ENCODE peak calls at places on chromosomes 16 and 17, in nine cellular contexts. Q is sigmoid colon; I is bronchial epithelial cell; Z is cardiac fibroblast; V is CD8-positive, alpha-beta T cell; U is ascending aorta; Y is left lung; H is foreskin fibroblast; S is neural progenitor cell. A is an unnamed sample.
A peak's percentile ranks its signal among the peaks of the same experiment; 100 is the strongest.

GRCh38 chr16:6031567-6031966 is 934.0 kb upstream of the EEF2KMT start:
- DNase-seq in Z (no peak), I (no peak), U (no peak), V (no peak), Q (no peak), H (no peak), S (no peak), Y (no peak), A (no peak)

GRCh38 chr17:35155246-35155645 is 7.6 kb downstream of the UNC45B start:
- DNase-seq in S (no peak), Q (peak; percentile 22), I (no peak), V (no peak), Y (no peak), Z (no peak), U (no peak), H (no peak), A (no peak)

GRCh38 chr16:24999856-25000447 is 15.2 kb downstream of the ARHGAP17 start:
- DNase-seq in V (no peak), I (no peak), H (no peak), Q (no peak), U (no peak), Z (no peak), Y (no peak), S (no peak), A (no peak)

GRCh38 chr16:87056083-87056482 is 261.1 kb downstream of the C16orf95 start:
- DNase-seq in Y (no peak), U (no peak), S (no peak), H (peak; percentile 32), Z (peak; percentile 47), I (no peak), V (no peak), Q (peak; percentile 41), A (peak; percentile 55)

GRCh38 chr17:8726951-8727555 is 17.6 kb downstream of the CCDC42 start:
- DNase-seq in S (no peak), H (no peak), U (no peak), Z (peak; percentile 88), Y (no peak), V (no peak), Q (no peak), I (peak; percentile 50), A (peak; percentile 40)

GRCh38 chr16:56534847-56535383 is 15.1 kb upstream of the BBS2 start:
- DNase-seq in Z (no peak), Q (no peak), S (no peak), Y (no peak), I (no peak), U (no peak), H (no peak), V (no peak), A (no peak)

GRCh38 chr17:21676281-21677111 is 15.8 kb upstream of the KCNJ18 start:
- DNase-seq in Y (no peak), U (no peak), V (no peak), H (no peak), Z (no peak), S (no peak), I (no peak), Q (peak; percentile 65), A (no peak)

GRCh38 chr16:68636064-68636551 is 9.0 kb upstream of the CDH3 start:
- DNase-seq in I (peak; percentile 99), Q (no peak), Y (no peak), H (no peak), U (no peak), V (no peak), Z (no peak), S (no peak), A (peak; percentile 31)

GRCh38 chr17:1493291-1493980 is 950 bp upstream of the MYO1C start:
- DNase-seq in H (no peak), Y (no peak), Q (peak; percentile 78), S (no peak), V (no peak), I (no peak), U (no peak), Z (peak; percentile 22), A (no peak)

GRCh38 chr17:67647482-67647881 is 70.3 kb upstream of the NOL11 start:
- DNase-seq in Z (no peak), H (no peak), S (no peak), Q (no peak), V (no peak), Y (no peak), U (no peak), I (no peak), A (no peak)

GRCh38 chr17:58200024-58200633 is 7.6 kb downstream of the EPX start:
- DNase-seq in H (no peak), I (peak; percentile 38), Z (peak; percentile 35), S (peak; percentile 74), U (no peak), Y (peak; percentile 51), V (peak; percentile 32), Q (peak; percentile 66), A (peak; percentile 53)

GRCh38 chr17:27319536-27320221 is 25.8 kb downstream of the WSB1 start:
- DNase-seq in Z (peak; percentile 95), V (no peak), U (peak; percentile 54), S (no peak), H (peak; percentile 67), I (no peak), Q (peak; percentile 94), Y (peak; percentile 78), A (peak; percentile 80)

GRCh38 chr16:11316331-11317015 is 28.8 kb upstream of the RMI2 start:
- DNase-seq in S (peak; percentile 71), I (no peak), Z (no peak), U (no peak), H (no peak), Y (no peak), V (no peak), Q (no peak), A (no peak)

DNA sequence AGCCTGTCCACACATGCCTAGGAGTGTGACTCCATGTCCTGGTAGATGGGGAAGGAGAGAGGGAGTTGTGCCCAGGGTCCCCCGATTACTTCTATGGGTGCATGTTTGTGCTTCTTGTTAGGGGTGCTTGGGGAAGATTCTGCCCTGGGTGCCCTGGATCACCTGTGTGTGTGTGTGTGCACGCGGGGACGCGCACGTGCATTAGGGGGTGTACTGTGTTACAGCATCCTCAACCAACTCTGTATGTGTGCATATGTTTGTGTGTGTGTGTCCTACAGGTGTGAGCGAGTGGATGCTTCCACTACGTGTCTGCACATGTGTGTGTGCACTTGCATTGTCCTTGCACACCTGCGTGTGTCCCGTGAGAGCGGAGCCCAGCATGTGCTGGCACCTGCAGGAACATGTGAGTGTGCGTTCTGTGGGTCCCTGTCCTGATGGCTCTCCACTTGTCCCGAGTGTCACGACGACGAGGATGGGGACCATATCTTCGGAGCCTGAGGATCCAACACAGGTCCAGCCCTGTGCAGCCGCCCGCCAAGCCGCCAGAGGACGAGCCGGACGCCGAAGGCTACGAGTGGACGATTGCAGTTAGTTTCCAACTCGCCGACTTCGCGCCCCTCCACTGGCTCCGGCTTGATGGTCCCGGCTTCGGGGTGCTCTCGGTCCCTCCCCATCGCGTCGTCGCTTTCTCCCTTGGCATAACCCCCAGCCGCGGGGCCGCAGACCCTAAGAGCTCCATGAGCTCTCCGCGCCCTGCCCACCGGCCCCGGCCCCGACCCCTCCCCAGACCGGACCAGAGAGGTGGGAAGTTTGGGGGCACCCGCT is 6.0 kb upstream of the TBC1D3B start:
- DNase-seq in V (no peak), H (no peak), I (no peak), U (no peak), Q (no peak), Y (no peak), Z (peak; percentile 45), S (peak; percentile 72), A (peak; percentile 9)
- H3K4me3 ChIP-seq in V (no peak overlapping the region), H (peak overlapping the region; percentile 75), I (peak overlapping the region; percentile 37), U (peak overlapping the region; percentile 46), Q (peak overlapping the region; percentile 46), Y (peak overlapping the region; percentile 59), Z (peak overlapping the region; percentile 76), S (peak overlapping the region; percentile 58), A (peak overlapping the region; percentile 54)

DNA sequence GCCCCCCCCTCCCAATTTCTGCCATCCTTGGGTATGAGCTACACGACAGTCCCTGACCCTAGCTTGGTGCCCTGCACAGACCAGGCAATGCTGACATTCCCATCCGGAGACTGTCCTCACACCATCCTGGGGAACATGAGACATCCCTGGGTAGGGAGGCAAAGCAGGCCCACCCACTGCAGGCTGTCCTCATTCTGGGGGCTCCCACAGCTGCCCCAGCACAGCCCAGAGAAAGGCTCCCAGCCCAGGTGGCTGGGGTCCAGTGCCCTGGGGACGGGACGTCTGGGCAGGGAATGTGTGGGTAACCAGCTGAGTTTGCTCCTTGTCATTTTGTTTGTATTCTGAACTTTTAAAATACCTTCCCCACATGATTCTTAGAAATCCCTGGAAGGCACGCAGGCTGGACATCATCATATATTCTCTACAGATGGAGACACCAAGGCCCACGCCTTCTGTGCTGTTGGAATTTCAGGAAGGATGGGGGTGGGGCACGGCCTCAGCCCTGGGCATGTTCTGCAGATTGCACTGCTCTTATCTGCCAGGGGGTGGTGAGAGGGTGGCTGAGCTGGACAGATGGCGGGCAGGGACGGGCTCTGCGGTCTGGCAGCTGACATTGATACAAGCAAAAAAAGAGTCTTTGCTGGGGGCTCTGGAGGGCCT is 28.5 kb downstream of the LRRC75A start:
- DNase-seq in I (peak; percentile 46), S (no peak), Y (no peak), Z (peak; percentile 74), H (peak; percentile 82), U (no peak), Q (no peak), V (no peak), A (peak; percentile 45)
- TF ChIP-seq CTCF in I (peak; percentile 46), S (no peak), Y (peak; percentile 13), Z (no peak), H (peak; percentile 31), U (peak; percentile 28), Q (no peak), V (no peak), A (peak; percentile 17)

DNA sequence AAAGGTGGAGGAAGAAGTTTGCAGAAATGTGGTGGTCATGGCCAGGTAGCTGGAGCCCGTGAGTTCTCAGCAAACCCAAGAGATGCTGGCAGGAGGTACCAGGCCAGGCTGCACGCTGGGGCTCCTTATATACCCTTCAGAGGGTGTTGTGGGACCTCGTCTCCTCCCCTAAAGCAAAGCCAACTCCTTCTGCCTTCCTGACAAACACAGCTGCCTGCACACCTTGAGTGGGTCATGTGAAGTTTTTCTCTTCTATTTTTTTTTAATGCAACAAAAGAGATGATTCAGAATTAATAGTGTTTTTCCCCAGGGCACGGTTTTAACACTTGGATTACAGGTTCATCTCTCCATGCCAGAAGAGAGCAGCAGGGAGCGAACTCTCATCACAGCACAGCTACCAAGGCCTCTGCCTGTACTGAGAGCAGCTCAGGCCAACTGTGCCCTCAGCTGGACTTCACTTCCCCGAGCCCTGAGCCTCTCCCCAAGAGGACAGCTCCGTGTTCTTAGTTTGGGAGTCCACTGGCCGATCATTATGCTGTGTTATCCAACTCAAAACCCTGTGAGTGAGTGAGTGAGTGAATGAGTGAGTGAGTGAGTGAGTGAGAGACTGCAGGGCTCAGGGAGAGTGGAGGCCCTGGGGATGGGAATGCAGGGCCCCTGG is at the start of gene KRT15:
- DNase-seq in U (no peak), Q (no peak), Z (peak; percentile 24), I (peak; percentile 92), H (no peak), Y (no peak), S (no peak), V (no peak), A (peak; percentile 16)
- H3K4me3 ChIP-seq in U (no peak within 1 kb of the TSS), Q (no peak within 1 kb of the TSS), Z (no peak within 1 kb of the TSS), I (peak within 1 kb of the TSS; percentile 22), H (no peak within 1 kb of the TSS), Y (no peak within 1 kb of the TSS), S (no peak within 1 kb of the TSS), V (no peak within 1 kb of the TSS), A (no peak within 1 kb of the TSS)

DNA sequence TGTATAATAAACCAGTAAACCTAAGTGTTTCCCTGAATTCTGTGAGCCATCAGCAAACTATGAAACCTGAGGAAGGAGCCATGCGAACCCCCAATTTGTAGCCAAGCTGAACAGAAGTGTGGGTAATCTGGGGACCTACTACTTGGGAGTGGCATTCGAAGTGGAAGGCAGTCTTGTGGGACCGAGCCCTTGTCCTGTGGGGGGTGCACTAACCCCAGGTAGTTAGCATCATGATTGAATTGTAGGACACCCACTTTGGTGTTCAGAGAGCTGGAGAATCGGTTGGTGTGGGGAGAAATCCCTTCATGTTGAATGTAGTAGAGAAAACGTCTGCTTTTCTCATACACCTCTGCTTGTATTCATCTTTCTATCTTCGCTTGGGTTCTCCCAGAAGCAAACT is 79.7 kb upstream of the CPHXL start:
- DNase-seq in Y (no peak), I (no peak), U (no peak), Q (no peak), H (no peak), S (no peak), Z (no peak), V (no peak), A (no peak)
- TF ChIP-seq CTCF in Y (no peak), I (no peak), U (no peak), Q (no peak), H (no peak), S (no peak), Z (no peak), V (no peak), A (no peak)

A was measured in fibroblast of pulmonary artery.